ENCODE peak calls at places on chromosomes 7 and 10, in six cellular contexts. F, C, K, L, B and S are unnamed samples. For H3K4me1, the result is how much of the 10 kb centered on the place peaks cover.

GRCh38 chr10:113617086-113617485 is 46.8 kb downstream of the NRAP start:
- DNase-seq in K (no peak), C (no peak), L (peak), F (no peak), B (no peak), S (no peak)

GRCh38 chr10:78299861-78300453 is 266.3 kb downstream of the RPS24 start:
- DNase-seq in C (no peak), B (no peak), K (no peak), F (no peak), L (no peak), S (no peak)

GRCh38 chr7:28378574-28379149 is 33.7 kb upstream of the CREB5 start:
- DNase-seq in K (no peak), B (no peak), C (no peak), L (no peak), F (peak), S (no peak)

GRCh38 chr10:119474606-119475005 is 67.9 kb downstream of the RGS10 start:
- DNase-seq in C (no peak), K (no peak), F (no peak), L (no peak), B (no peak), S (no peak)

GRCh38 chr10:23314835-23315239 is 29.8 kb downstream of the C10orf67 start:
- DNase-seq in L (peak), B (peak), F (peak), C (no peak), K (peak), S (peak)

GRCh38 chr10:102115775-102116174 is 4.4 kb downstream of the LDB1 start:
- DNase-seq in K (no peak), B (no peak), F (peak), C (no peak), L (no peak), S (no peak)

GRCh38 chr7:136009488-136010079 is 32.4 kb upstream of the MTPN start:
- DNase-seq in L (peak), C (no peak), F (peak), B (no peak), K (peak), S (no peak)

GRCh38 chr10:123838596-123839310 is 52.9 kb downstream of the CPXM2 start:
- DNase-seq in B (no peak), C (no peak), K (no peak), L (no peak), F (no peak), S (no peak)

GRCh38 chr10:31770307-31770902 is 158.2 kb downstream of the ARHGAP12 start:
- DNase-seq in F (no peak), K (peak), B (no peak), L (peak), C (no peak), S (peak)

GRCh38 chr10:76456190-76456589 is 1024.8 kb downstream of the LRMDA start:
- DNase-seq in K (no peak), B (no peak), C (no peak), F (no peak), L (no peak), S (no peak)

GRCh38 chr10:86899128-86899527 is 58.3 kb downstream of the MMRN2 start:
- DNase-seq in K (no peak), C (no peak), F (no peak), L (peak), B (no peak), S (no peak)

GRCh38 chr10:27948191-27948590 is 50.7 kb downstream of the ODAD2 start:
- DNase-seq in F (no peak), B (no peak), L (no peak), C (no peak), K (no peak), S (no peak)
- H3K4me3 ChIP-seq in F (no peak), B (no peak), L (no peak), C (no peak), K (no peak), S (no peak)

GRCh38 chr7:36746347-36746746 is 22.1 kb upstream of the AOAH start:
- DNase-seq in B (no peak), F (peak), C (no peak), K (peak), L (no peak), S (no peak)
- H3K4me1 ChIP-seq in B (under half), F (under half), C (under half), K (under half), L (under half), S (under half)

GRCh38 chr7:150967332-150967731 is 10.8 kb downstream of the KCNH2 start:
- DNase-seq in C (no peak), L (no peak), B (no peak), F (no peak), K (no peak), S (no peak)
- TF ChIP-seq CTCF in C (no peak), L (no peak), B (no peak), F (no peak), K (no peak), S (no peak)

DNA sequence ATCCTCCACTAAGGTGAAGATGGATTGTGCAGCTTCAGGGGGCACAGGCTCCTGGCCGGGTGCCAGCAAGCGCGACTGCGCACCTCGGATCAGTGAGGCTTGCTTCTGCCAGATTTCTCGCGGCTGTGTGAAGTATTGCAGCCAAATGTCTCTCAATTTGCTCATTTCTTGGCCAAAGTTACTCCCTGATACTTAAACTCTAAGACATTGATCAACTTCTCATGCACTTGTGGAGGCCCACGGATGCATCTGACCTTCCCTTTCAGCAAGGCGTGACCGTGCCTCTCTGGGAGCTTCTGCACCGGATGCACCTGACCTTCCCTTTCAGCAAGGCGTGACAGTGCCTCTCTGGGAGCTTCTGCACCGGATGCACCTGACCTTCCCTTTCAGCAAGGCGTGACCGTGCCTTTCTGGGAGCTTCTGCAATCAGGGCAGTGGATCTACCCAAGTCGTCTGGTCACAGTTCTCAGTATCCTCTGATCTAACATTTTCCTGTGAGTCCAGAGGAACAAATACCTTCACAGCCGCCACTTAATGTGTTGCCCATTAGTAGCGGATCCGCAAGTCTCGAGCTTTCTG is 248.3 kb downstream of the ADARB2 start:
- DNase-seq in F (no peak), L (no peak), K (no peak), B (no peak), C (no peak), S (no peak)
- H3K4me3 ChIP-seq in F (no peak), L (no peak), K (no peak), B (no peak), C (no peak), S (no peak)

GRCh38 chr7:46210467-46210866 is 289.4 kb upstream of the IGFBP3 start:
- DNase-seq in F (peak), B (no peak), K (no peak), L (no peak), C (no peak), S (no peak)

GRCh38 chr7:46207931-46208634 is 287.0 kb upstream of the IGFBP3 start:
- DNase-seq in K (no peak), L (no peak), F (no peak), B (no peak), C (no peak), S (no peak)

GRCh38 chr7:46208635-46209525 is 287.8 kb upstream of the IGFBP3 start:
- DNase-seq in F (no peak), C (no peak), B (no peak), K (no peak), L (no peak), S (no peak)

GRCh38 chr7:46212425-46213153 is 291.5 kb upstream of the IGFBP3 start:
- DNase-seq in K (no peak), L (no peak), C (no peak), B (no peak), F (no peak), S (no peak)

GRCh38 chr7:46209611-46210170 is 288.6 kb upstream of the IGFBP3 start:
- DNase-seq in B (no peak), F (no peak), L (no peak), C (no peak), K (no peak), S (no peak)
- H3K4me1 ChIP-seq in B (under half), F (under half), L (under half), C (under half), K (under half), S (under half)

DNA sequence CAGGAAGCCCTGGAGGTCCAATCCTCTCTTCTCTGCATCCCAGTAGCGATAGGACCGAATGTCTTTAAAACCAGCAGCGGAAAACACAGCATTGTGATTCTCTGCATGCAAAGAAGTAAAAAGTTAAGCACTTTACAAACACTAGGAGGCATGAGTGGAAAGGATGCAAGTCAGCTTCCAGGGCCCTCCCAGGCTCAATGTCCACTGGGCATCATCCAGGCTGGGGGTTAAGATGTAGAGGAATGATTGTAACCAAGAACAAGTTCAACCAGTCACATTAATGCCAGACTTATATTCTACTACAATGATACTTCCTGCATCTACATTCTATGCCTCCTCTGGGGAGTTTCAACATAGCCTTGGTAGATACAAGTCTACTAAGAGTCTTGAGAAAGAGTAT is 24.3 kb downstream of the GOT1 start:
- DNase-seq in F (no peak), C (no peak), B (no peak), L (no peak), K (no peak), S (no peak)
- TF ChIP-seq CTCF in F (no peak), C (no peak), B (no peak), L (no peak), K (no peak), S (no peak)